ENCODE peak calls at places on chromosomes 2 and 18, in six cellular contexts. D is COR-L47; X is body of pancreas; H is activated CD4-positive, alpha-beta T cell treated with anti-CD3 and anti-CD28 coated beads, Interleukin-2, amount 50 U/mL, for 24 hours; A is GM03348; F is naive thymus-derived CD8-positive, alpha-beta T cell. S is an unnamed sample.
A peak's percentile ranks its signal among the peaks of the same experiment; 100 is the strongest.

GRCh38 chr18:27057459-27058302 is 127.4 kb downstream of the CHST9 start:
- DNase-seq in D (peak; percentile 80), X (peak; percentile 25), H (no peak), A (no peak), F (no peak), S (no peak)

GRCh38 chr2:236745420-236746210 is 176.0 kb downstream of the ACKR3 start:
- DNase-seq in D (no peak), X (peak; percentile 50), H (no peak), A (peak; percentile 61), F (no peak), S (no peak)

GRCh38 chr2:159201321-159202063 is 85.0 kb downstream of the WDSUB1 start:
- DNase-seq in D (no peak), X (no peak), H (no peak), A (no peak), F (no peak), S (peak; percentile 35)

GRCh38 chr2:241070361-241070760 is 31.7 kb downstream of the MTERF4 start:
- DNase-seq in D (no peak), X (no peak), H (no peak), A (no peak), F (no peak), S (no peak)

GRCh38 chr2:216761119-216761518 is 65.8 kb upstream of the IGFBP5 start:
- DNase-seq in D (no peak), X (no peak), H (no peak), A (no peak), F (no peak), S (no peak)

GRCh38 chr2:142642654-142643053 is 234.8 kb upstream of the KYNU start:
- DNase-seq in D (no peak), X (no peak), H (no peak), A (no peak), F (no peak), S (no peak)

GRCh38 chr2:43315482-43315881 is 89.1 kb upstream of the ZFP36L2 start:
- DNase-seq in D (no peak), X (no peak), H (no peak), A (no peak), F (no peak), S (no peak)

GRCh38 chr2:217944923-217945322 is 57.9 kb downstream of the TNS1 start:
- DNase-seq in D (no peak), X (no peak), H (no peak), A (no peak), F (no peak), S (no peak)

GRCh38 chr2:10457846-10458563 is 9.9 kb upstream of the ODC1 start:
- DNase-seq in D (no peak), X (peak; percentile 51), H (no peak), A (peak; percentile 47), F (no peak), S (no peak)

GRCh38 chr2:240972636-240973521 is 25.5 kb upstream of the SNED1 start:
- DNase-seq in D (peak; percentile 77), X (peak; percentile 83), H (no peak), A (peak; percentile 74), F (no peak), S (no peak)

GRCh38 chr2:1272835-1273234 is 140.4 kb upstream of the TPO start:
- DNase-seq in D (peak; percentile 64), X (no peak), H (no peak), A (no peak), F (no peak), S (no peak)

GRCh38 chr2:37766087-37766486 is 94.6 kb upstream of the CDC42EP3 start:
- DNase-seq in D (no peak), X (no peak), H (no peak), A (no peak), F (no peak), S (no peak)

GRCh38 chr2:95379616-95379925 is 22.9 kb upstream of the FAHD2A start:
- DNase-seq in D (no peak), X (no peak), H (no peak), A (no peak), F (no peak), S (no peak)

GRCh38 chr2:236758406-236758805 is 188.8 kb downstream of the ACKR3 start:
- DNase-seq in D (no peak), X (no peak), H (no peak), A (no peak), F (no peak), S (no peak)

GRCh38 chr18:76822510-76823165 is at the start of gene ZNF236:
- DNase-seq in D (peak; percentile 85), X (peak; percentile 78), H (peak; percentile 42), A (peak; percentile 95), F (peak; percentile 60), S (peak; percentile 27)